ENCODE peak calls at places on chromosomes 1 and 21, in four cellular contexts. V, G, M and I are unnamed samples.

GRCh38 chr1:115432061-115432460 is 94.0 kb upstream of the NGF start:
- DNase-seq in G (peak), V (peak), M (no peak), I (no peak)

GRCh38 chr1:230215049-230215448 is 148.0 kb downstream of the GALNT2 start:
- DNase-seq in V (peak), M (no peak), G (peak), I (peak)

GRCh38 chr1:41414291-41414690 is 53.1 kb downstream of the FOXO6 start:
- DNase-seq in G (no peak), V (no peak), M (no peak), I (no peak)

GRCh38 chr1:151574575-151575529 is 34.7 kb downstream of the TUFT1 start:
- DNase-seq in G (peak), V (peak), M (no peak), I (no peak)

GRCh38 chr1:221161571-221162041 is 282.4 kb downstream of the HLX start:
- DNase-seq in V (peak), G (peak), M (no peak), I (no peak)

GRCh38 chr1:231705860-231706553 is 79.4 kb downstream of the DISC1 start:
- DNase-seq in M (no peak), V (no peak), G (no peak), I (no peak)

GRCh38 chr1:236603896-236604217 is 459 bp downstream of the HEATR1 start:
- DNase-seq in V (peak), M (peak), G (peak), I (no peak)

GRCh38 chr21:37001446-37001845 is 5.1 kb upstream of the RIPPLY3 start:
- DNase-seq in M (no peak), G (no peak), V (no peak), I (no peak)

GRCh38 chr1:41629136-41629535 is 144.7 kb upstream of the EDN2 start:
- DNase-seq in V (no peak), M (no peak), G (no peak), I (no peak)

GRCh38 chr1:193435771-193436170 is 249.4 kb upstream of the B3GALT2 start:
- DNase-seq in M (no peak), V (no peak), G (no peak), I (no peak)

GRCh38 chr1:52002038-52002917 is 11.8 kb upstream of the RAB3B start:
- DNase-seq in M (peak), V (peak), G (peak), I (peak)

GRCh38 chr1:93906480-93906879 is 2.8 kb downstream of the GCLM start:
- DNase-seq in G (no peak), V (no peak), M (no peak), I (no peak)

GRCh38 chr1:100449477-100449876 is 88.5 kb upstream of the GPR88 start:
- DNase-seq in M (no peak), V (no peak), G (no peak), I (no peak)

GRCh38 chr1:214895226-214895625 is 187.3 kb upstream of the KCNK2 start:
- DNase-seq in V (no peak), G (no peak), M (peak), I (peak)

GRCh38 chr1:10368194-10368593 is 30.7 kb upstream of the PGD start:
- DNase-seq in V (no peak), M (no peak), G (no peak), I (no peak)

GRCh38 chr1:93322349-93322748 is 23.4 kb upstream of the DR1 start:
- DNase-seq in G (no peak), V (no peak), M (no peak), I (no peak)

GRCh38 chr21:37593015-37593414 is 226.4 kb downstream of the DYRK1A start:
- DNase-seq in M (peak), G (no peak), V (no peak), I (peak)

GRCh38 chr1:32447469-32448185 is 17.2 kb upstream of the ZBTB8B start:
- DNase-seq in V (peak), G (peak), M (peak), I (peak)

GRCh38 chr1:214603819-214604252 is 841 bp downstream of the CENPF start:
- DNase-seq in V (peak), G (no peak), M (no peak), I (peak)

GRCh38 chr1:80445021-80445420 is 1355.7 kb upstream of the ADGRL2 start:
- DNase-seq in V (peak), M (no peak), G (no peak), I (no peak)

GRCh38 chr21:32716486-32716885 is 11.3 kb downstream of the SYNJ1 start:
- DNase-seq in V (no peak), M (no peak), G (no peak), I (no peak)

GRCh38 chr1:116513956-116514355 is 56.9 kb downstream of the CD58 start:
- DNase-seq in V (no peak), G (no peak), M (no peak), I (no peak)

GRCh38 chr1:117001254-117001927 is at the start of gene CD101:
- DNase-seq in G (no peak), V (no peak), M (no peak), I (no peak)

GRCh38 chr1:175863291-175864050 is 120.1 kb upstream of the TNR start:
- DNase-seq in M (no peak), G (no peak), V (no peak), I (no peak)

GRCh38 chr1:84168783-84169182 is 24.7 kb downstream of the PRKACB start:
- DNase-seq in M (no peak), G (no peak), V (no peak), I (no peak)

GRCh38 chr1:37186246-37186756 is 152.0 kb upstream of the GRIK3 start:
- DNase-seq in V (no peak), G (no peak), M (no peak), I (no peak)

GRCh38 chr1:201269900-201270410 is 13.4 kb upstream of the PKP1 start:
- DNase-seq in G (no peak), M (no peak), V (no peak), I (no peak)

DNA sequence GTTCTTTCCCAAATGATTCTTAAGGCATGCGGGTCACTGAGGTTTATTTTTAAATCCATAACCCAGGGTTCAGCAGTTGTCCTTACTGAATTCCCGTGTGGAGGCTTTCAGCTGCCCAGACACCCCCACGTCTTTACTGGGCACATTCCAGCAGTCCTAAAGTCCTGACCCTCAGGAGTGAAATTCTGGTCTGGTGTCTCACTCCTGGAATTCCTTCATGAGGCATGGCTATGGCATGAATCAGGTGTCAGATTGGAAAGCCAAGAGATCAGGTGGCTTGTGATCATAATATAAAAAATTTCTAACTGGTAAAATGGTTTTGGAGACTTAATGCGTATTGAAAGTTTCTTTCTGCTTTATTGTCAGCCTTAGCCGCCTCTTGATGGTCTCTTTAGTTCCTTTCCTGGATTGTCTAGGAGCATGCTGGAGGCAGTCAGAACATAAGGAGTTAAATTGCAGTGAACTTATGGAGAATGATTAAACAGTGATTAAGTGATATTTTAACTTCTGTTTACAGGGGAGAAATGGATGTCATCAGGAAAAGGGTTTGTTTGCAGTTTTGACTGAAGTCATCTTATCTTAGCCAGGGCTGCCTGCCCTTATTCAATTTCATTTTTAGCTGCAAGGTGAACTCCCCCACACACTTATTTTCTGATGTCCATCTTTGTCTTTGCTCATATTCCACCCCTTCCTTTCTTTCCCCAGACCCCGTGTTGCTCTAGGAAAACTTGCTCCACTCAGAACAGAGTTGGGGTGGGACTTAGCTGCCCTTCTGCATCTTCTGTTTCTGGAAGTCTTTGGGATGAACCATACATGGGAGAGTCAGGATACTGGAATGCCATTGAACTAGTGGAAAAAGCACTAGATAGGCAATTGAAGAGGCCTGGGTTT is 25.7 kb upstream of the MACF1 start:
- DNase-seq in M (no peak), V (peak), G (peak), I (peak)
- H3K4me2 ChIP-seq in M (no peak), V (peak), G (peak), I (peak)

DNA sequence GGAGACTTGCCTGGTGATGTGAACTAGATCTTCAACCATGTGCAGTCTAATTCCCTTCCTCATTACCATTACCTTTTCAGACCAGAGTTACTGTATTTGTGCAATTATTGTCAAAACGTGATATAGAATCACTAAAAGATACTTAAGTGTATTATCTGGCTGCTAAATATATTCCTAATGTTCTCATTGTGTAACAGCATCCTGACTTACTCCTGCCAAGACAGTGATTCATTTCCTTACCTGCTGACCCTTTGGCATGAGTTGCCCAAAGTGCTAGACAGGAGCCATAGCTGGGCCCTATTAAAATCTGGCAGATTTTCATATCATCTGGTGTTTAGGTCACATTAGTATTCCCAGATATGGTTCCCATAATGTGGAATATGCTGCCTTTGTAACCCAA is 598.3 kb upstream of the CAMK1G start:
- DNase-seq in M (no peak), V (no peak), G (no peak), I (no peak)
- H3K4me2 ChIP-seq in M (no peak), V (no peak), G (no peak), I (no peak)

GRCh38 chr1:177983824-177984528 is 14.1 kb upstream of the SEC16B start:
- DNase-seq in G (peak), M (peak), V (peak), I (peak)
- H3K4me2 ChIP-seq in G (peak), M (no peak), V (peak), I (peak)

GRCh38 chr1:241485554-241485992 is 34.0 kb downstream of the FH start:
- DNase-seq in G (peak), M (no peak), V (peak), I (peak)

GRCh38 chr1:241479294-241479693 is 40.3 kb downstream of the FH start:
- DNase-seq in G (no peak), V (no peak), M (no peak), I (no peak)

GRCh38 chr1:241488739-241489138 is 30.8 kb downstream of the FH start:
- DNase-seq in M (no peak), V (no peak), G (no peak), I (no peak)

GRCh38 chr1:241482761-241483250 is 36.7 kb downstream of the FH start:
- DNase-seq in V (peak), G (peak), M (no peak), I (no peak)

DNA sequence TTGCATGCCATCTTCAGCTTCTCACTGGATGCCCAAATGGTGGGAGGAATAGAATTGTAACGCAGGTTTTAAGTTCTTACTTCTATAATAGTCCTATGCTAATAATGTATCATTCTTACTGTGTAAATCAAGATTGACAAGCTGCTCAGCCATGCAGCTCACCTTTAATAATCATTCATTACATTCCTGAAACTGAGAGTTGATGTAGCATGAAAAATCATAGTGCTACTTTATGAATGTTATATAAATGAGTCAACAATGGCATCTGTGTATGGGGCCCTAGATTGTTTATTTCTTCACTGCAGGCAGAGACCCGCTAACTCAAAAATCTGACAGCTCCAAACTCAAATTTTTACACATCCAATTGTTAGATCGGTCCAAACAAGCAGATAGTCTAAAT is 34.4 kb downstream of the FH start:
- DNase-seq in M (no peak), G (no peak), V (no peak), I (no peak)
- H3K4me2 ChIP-seq in M (no peak), G (no peak), V (no peak), I (no peak)

GRCh38 chr21:41958886-41959563 is 5.2 kb upstream of the C2CD2 start:
- DNase-seq in V (no peak), G (no peak), M (no peak), I (no peak)

GRCh38 chr21:41960386-41960785 is 6.6 kb upstream of the C2CD2 start:
- DNase-seq in M (no peak), V (no peak), G (no peak), I (no peak)

GRCh38 chr21:41956926-41957729 is 3.3 kb upstream of the C2CD2 start:
- DNase-seq in M (no peak), V (peak), G (peak), I (no peak)

GRCh38 chr21:41955516-41955915 is 1.7 kb upstream of the C2CD2 start:
- DNase-seq in G (no peak), V (no peak), M (no peak), I (no peak)

GRCh38 chr21:41957991-41958766 is 4.4 kb upstream of the C2CD2 start:
- DNase-seq in G (peak), M (no peak), V (peak), I (no peak)
- H3K4me2 ChIP-seq in G (peak), M (no peak), V (no peak), I (no peak)

GRCh38 chr1:174743654-174744561 is 255.8 kb upstream of the CACYBP start:
- DNase-seq in G (peak), M (peak), V (peak), I (peak)
- H3K4me2 ChIP-seq in G (no peak), M (no peak), V (no peak), I (no peak)

DNA sequence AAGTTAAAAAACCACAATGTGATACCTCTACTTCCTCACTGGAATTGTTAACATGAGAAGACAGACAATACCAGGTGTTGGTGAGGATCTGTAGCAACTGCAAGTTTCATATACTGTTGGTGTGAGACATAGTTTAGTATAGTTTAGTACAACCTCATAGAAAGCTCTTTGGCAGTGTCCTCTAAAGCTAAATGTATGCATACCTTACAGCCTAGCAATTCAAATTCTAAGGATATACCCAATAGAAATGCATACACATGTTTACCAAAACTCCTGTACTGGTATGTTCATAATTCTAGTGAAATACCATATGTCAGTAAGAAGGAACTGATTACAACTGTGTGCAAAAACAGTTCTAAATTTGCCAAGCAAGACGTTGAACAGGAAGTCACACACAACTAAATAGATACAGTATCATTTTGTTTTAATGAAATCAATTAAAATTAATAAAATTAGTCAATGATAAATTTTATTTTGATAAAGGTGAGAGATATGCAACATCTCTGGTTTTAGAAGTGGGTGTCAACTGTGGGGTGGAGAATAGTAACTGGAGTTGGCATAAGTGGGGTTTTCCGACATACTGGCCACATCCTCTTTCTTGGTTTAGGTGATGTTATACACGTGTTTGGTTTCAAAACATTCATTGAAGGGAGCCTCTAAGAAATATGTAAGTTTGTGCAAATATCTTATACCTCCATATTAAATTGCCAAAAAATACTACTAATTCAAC is 450.7 kb downstream of the PTPRC start:
- DNase-seq in G (peak), V (no peak), M (no peak), I (no peak)
- H3K4me2 ChIP-seq in G (no peak), V (no peak), M (no peak), I (no peak)

GRCh38 chr1:60573726-60574409 is 500.3 kb upstream of the C1orf87 start:
- DNase-seq in M (no peak), V (peak), G (no peak), I (no peak)
- H3K4me2 ChIP-seq in M (no peak), V (no peak), G (no peak), I (no peak)